ENCODE peak calls at places on chromosomes 16 and 17, in four cellular contexts. N is tibial nerve, F is heart left ventricle, Y is psoas muscle. G is an unnamed sample.

GRCh38 chr17:9671559-9671958 is 26.2 kb downstream of the USP43 start:
- DNase-seq in N (no peak), F (no peak), Y (no peak), G (no peak)

GRCh38 chr17:13476722-13477121 is 125.0 kb downstream of the HS3ST3A1 start:
- DNase-seq in Y (no peak), F (no peak), N (no peak), G (peak; percentile 0)

GRCh38 chr16:16868727-16869126 is 489.8 kb downstream of the NPIPA7 start:
- DNase-seq in F (no peak), Y (no peak), N (no peak), G (no peak)

GRCh38 chr17:45687594-45687993 is 96.5 kb upstream of the CRHR1 start:
- DNase-seq in F (no peak), N (no peak), Y (no peak), G (no peak)

GRCh38 chr16:27852116-27852515 is 211.4 kb downstream of the GSG1L start:
- DNase-seq in F (no peak), N (no peak), Y (no peak), G (no peak)

GRCh38 chr16:50580180-50580771 is 32.1 kb downstream of the NKD1 start:
- DNase-seq in Y (no peak), F (no peak), N (no peak), G (no peak)

GRCh38 chr17:48671697-48672171 is 45.6 kb upstream of the HOXB9 start:
- DNase-seq in Y (peak; percentile 82), N (peak; percentile 86), F (peak; percentile 65), G (peak; percentile 86)

GRCh38 chr17:80270104-80270503 is 9.5 kb downstream of the RNF213 start:
- DNase-seq in F (no peak), N (no peak), Y (no peak), G (no peak)

GRCh38 chr16:75231570-75231969 is 12.8 kb downstream of the CTRB1 start:
- DNase-seq in N (no peak), F (no peak), Y (no peak), G (no peak)

GRCh38 chr16:57924514-57924913 is 46.4 kb downstream of the CNGB1 start:
- DNase-seq in N (no peak), F (no peak), Y (no peak), G (no peak)

GRCh38 chr16:53998024-53998810 is 288.4 kb downstream of the IRX3 start:
- DNase-seq in N (no peak), Y (no peak), F (no peak), G (peak; percentile 27)

GRCh38 chr17:39028690-39029089 is 61.5 kb upstream of the FBXO47 start:
- DNase-seq in Y (no peak), F (no peak), N (no peak), G (no peak)

GRCh38 chr17:76982408-76983074 is 114.3 kb downstream of the MGAT5B start:
- DNase-seq in Y (no peak), N (no peak), F (no peak), G (no peak)

GRCh38 chr16:82653550-82654511 is 27.1 kb downstream of the CDH13 start:
- DNase-seq in N (no peak), F (no peak), Y (no peak), G (peak; percentile 69)

GRCh38 chr17:63698886-63699637 is 863 bp downstream of the LIMD2 start:
- DNase-seq in N (no peak), F (peak; percentile 71), Y (peak; percentile 50), G (no peak)

GRCh38 chr16:85393674-85394510 is 219.2 kb upstream of the GSE1 start:
- DNase-seq in Y (peak; percentile 66), F (peak; percentile 62), N (no peak), G (peak; percentile 74)

GRCh38 chr17:18224053-18224427 is 1.4 kb upstream of the LLGL1 start:
- DNase-seq in Y (no peak), N (no peak), F (no peak), G (no peak)

GRCh38 chr17:17090642-17091103 is 48.4 kb downstream of the MPRIP start:
- DNase-seq in F (no peak), Y (no peak), N (no peak), G (no peak)

GRCh38 chr16:11557811-11558210 is 28.9 kb downstream of the LITAF start:
- DNase-seq in N (peak; percentile 38), F (peak; percentile 36), Y (no peak), G (no peak)

GRCh38 chr16:48318630-48319029 is 66.6 kb downstream of the SIAH1 start:
- DNase-seq in Y (no peak), N (no peak), F (peak; percentile 40), G (no peak)

GRCh38 chr17:59746849-59747445 is 39.5 kb downstream of the VMP1 start:
- DNase-seq in Y (no peak), F (no peak), N (no peak), G (no peak)

GRCh38 chr16:50273888-50274770 is 7.8 kb downstream of the ADCY7 start:
- DNase-seq in Y (no peak), F (peak; percentile 36), N (no peak), G (no peak)

GRCh38 chr17:7281953-7282751 is 634 bp downstream of the SLC2A4 start:
- DNase-seq in Y (peak; percentile 84), F (peak; percentile 89), N (no peak), G (no peak)

GRCh38 chr17:74454197-74455024 is 12.0 kb upstream of the CD300A start:
- DNase-seq in F (no peak), N (peak; percentile 82), Y (peak; percentile 95), G (peak; percentile 94)

GRCh38 chr16:50282010-50282538 is 15.7 kb downstream of the ADCY7 start:
- DNase-seq in N (peak; percentile 53), F (peak; percentile 83), Y (peak; percentile 68), G (no peak)

GRCh38 chr17:9226794-9227135 is 205.5 kb downstream of the NTN1 start:
- DNase-seq in N (no peak), Y (no peak), F (no peak), G (no peak)

GRCh38 chr16:15492091-15492740 is 57.8 kb downstream of the BMERB1 start:
- DNase-seq in F (no peak), N (no peak), Y (no peak), G (no peak)

GRCh38 chr16:70392606-70393005 is 45.9 kb downstream of the DDX19A start:
- DNase-seq in N (no peak), F (no peak), Y (no peak), G (no peak)

GRCh38 chr17:36547776-36548175 is 3.1 kb downstream of the GGNBP2 start:
- DNase-seq in N (no peak), F (no peak), Y (no peak), G (no peak)
- H3K4me3 ChIP-seq in N (no peak overlapping the region), F (no peak overlapping the region), Y (peak overlapping the region; percentile 88), G (no peak overlapping the region)

GRCh38 chr17:44108440-44109311 is 14.8 kb downstream of the HDAC5 start:
- DNase-seq in N (peak; percentile 67), Y (peak; percentile 93), F (peak; percentile 96), G (peak; percentile 82)
- H3K4me1 ChIP-seq in N (peaks cover 61% of the 10 kb centered on the region), Y (peaks cover 98% of the 10 kb centered on the region), F (peaks cover 64% of the 10 kb centered on the region), G (peaks cover 19% of the 10 kb centered on the region)

DNA sequence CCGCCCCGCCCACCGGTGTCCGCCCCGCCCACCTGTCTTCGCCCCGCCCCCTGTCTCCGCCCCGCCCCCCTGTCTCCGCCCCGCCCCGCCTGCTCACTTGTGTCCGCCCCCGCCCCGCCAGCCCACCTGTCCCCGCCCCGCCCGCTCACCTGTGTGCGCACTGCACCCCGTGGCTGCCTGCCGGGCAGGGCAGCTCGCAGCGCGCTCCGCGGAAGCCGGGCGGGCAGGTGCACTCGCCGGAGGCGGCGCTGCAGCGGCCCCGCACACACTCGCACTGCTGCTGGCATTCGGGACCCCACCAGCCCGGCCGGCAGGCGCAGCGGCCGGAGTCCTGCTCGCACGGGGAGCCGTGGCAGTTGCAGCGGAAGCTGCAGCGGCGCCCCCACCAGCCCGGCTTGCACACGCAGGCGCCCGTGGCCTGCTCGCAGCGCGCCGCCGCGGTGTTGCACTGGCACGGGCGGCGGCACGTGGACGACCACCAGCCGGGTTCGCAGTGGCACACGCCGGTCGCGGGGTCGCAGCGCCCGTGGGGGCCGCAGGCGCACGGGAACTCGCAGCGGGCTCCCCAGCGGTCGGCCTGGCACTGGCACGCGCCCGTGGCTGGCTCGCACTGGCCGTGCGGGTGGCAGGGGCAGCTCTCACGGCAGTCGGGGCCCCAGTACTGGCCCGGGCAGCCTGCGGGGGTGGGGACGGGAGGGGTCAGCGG is 2.1 kb downstream of the SCARF1 start:
- DNase-seq in Y (peak; percentile 49), F (no peak), N (no peak), G (peak; percentile 91)
- TF ChIP-seq CTCF in Y (no peak), F (no peak), N (peak; percentile 26), G (peak; percentile 23)

GRCh38 chr17:66414528-66415175 is 112.2 kb downstream of the PRKCA start:
- DNase-seq in F (no peak), Y (no peak), N (no peak), G (no peak)
- H3K4me3 ChIP-seq in F (no peak overlapping the region), Y (no peak overlapping the region), N (no peak overlapping the region), G (no peak overlapping the region)

GRCh38 chr16:87086575-87086974 is 230.6 kb downstream of the C16orf95 start:
- DNase-seq in F (no peak), Y (no peak), N (no peak), G (no peak)

GRCh38 chr16:87086156-87086555 is 231.0 kb downstream of the C16orf95 start:
- DNase-seq in N (no peak), F (no peak), Y (no peak), G (no peak)

GRCh38 chr16:87080571-87081167 is 236.5 kb downstream of the C16orf95 start:
- DNase-seq in N (no peak), Y (no peak), F (no peak), G (no peak)

GRCh38 chr16:87085441-87085840 is 231.8 kb downstream of the C16orf95 start:
- DNase-seq in N (no peak), Y (no peak), F (no peak), G (no peak)
- H3K4me1 ChIP-seq in N (no peaks in the 10 kb centered on the region), Y (no peaks in the 10 kb centered on the region), F (no peaks in the 10 kb centered on the region), G (no peaks in the 10 kb centered on the region)

DNA sequence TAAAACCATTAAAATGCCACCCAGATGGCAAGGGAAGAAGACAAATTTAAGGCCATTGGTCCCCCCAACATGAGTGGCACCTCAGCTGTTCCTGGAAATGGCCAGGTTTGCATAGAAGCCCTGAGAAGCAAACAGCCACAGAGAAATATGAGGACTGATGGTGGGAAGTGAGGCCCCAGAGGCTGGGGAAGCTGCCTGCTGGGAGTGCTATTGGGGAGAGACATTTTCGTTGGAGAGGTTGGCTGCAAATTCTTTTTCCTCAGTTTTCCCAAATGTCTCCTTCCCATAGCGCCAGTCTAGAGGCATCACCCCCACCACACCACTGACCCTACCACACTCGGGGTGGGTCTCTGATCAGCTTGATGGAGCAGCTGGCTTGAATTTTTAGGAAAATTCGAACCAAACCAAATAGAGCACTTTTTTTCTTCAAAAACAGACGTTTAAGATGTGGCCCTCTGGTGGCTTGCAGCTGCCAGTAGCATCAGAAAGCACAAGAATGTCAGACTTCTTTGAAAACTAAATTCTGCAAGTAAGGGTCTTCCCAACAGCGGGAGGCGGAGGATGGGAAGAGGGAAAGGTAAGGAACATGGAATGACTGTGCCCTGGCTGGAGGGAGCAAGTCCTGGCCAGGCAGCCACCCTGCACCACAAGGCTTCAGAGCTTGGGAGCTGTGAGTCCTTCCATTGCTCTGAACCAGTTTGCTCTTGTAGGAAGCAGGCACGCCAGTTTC is 13.2 kb upstream of the SLC12A3 start:
- DNase-seq in N (no peak), Y (no peak), F (peak; percentile 1), G (no peak)
- TF ChIP-seq CTCF in N (no peak), Y (no peak), F (no peak), G (peak; percentile 86)

G was measured in Caco-2.